ENCODE peak calls at places on chromosome 4, in eight cellular contexts. V is GM23338, D is colonic mucosa, U is uterus, T is fibroblast of lung, O is cardiac muscle cell, L is suprapubic skin, B is SK-N-SH. E is an unnamed sample.

GRCh38 chr4:8768357-8768999 is 103.2 kb downstream of the HMX1 start:
- DNase-seq in V (no peak), D (no peak), U (no peak), T (no peak), O (no peak), L (peak; percentile 70), B (peak; percentile 19), E (no peak)

GRCh38 chr4:158458271-158458895 is 63.3 kb upstream of the RXFP1 start:
- DNase-seq in V (no peak), D (no peak), U (no peak), T (no peak), O (no peak), L (no peak), B (no peak), E (no peak)

GRCh38 chr4:66465111-66465510 is 794.8 kb upstream of the EPHA5 start:
- DNase-seq in V (no peak), D (no peak), U (no peak), T (no peak), O (no peak), L (no peak), B (no peak), E (no peak)

GRCh38 chr4:20062054-20062453 is 189.7 kb upstream of the SLIT2 start:
- DNase-seq in V (no peak), D (no peak), U (no peak), T (no peak), O (peak; percentile 35), L (no peak), B (no peak), E (peak; percentile 4)

GRCh38 chr4:38774181-38774580 is 8.6 kb downstream of the TLR10 start:
- DNase-seq in V (no peak), D (no peak), U (no peak), T (peak; percentile 58), O (peak; percentile 47), L (no peak), B (no peak), E (no peak)

GRCh38 chr4:8770518-8771257 is 101.0 kb downstream of the HMX1 start:
- DNase-seq in V (peak; percentile 24), D (no peak), U (no peak), T (no peak), O (no peak), L (no peak), B (no peak), E (no peak)

GRCh38 chr4:80361329-80361900 is 25.9 kb downstream of the CFAP299 start:
- DNase-seq in V (peak; percentile 61), D (no peak), U (no peak), T (peak; percentile 53), O (peak; percentile 40), L (no peak), B (peak; percentile 21), E (no peak)

GRCh38 chr4:11293866-11294265 is 134.8 kb downstream of the HS3ST1 start:
- DNase-seq in V (no peak), D (no peak), U (no peak), T (no peak), O (peak; percentile 42), L (no peak), B (no peak), E (no peak)

GRCh38 chr4:26130173-26130572 is 190.6 kb upstream of the RBPJ start:
- DNase-seq in V (no peak), D (no peak), U (no peak), T (no peak), O (no peak), L (no peak), B (no peak), E (no peak)

GRCh38 chr4:140816806-140817205 is 60.6 kb upstream of the TBC1D9 start:
- DNase-seq in V (no peak), D (no peak), U (no peak), T (no peak), O (no peak), L (no peak), B (no peak), E (no peak)

GRCh38 chr4:48093949-48094550 is 40.0 kb downstream of the TXK start:
- DNase-seq in V (peak; percentile 18), D (peak; percentile 57), U (no peak), T (no peak), O (peak; percentile 13), L (no peak), B (no peak), E (no peak)

GRCh38 chr4:41207330-41207831 is 7.0 kb downstream of the APBB2 start:
- DNase-seq in V (no peak), D (no peak), U (peak; percentile 26), T (peak; percentile 51), O (peak; percentile 78), L (no peak), B (no peak), E (no peak)

GRCh38 chr4:113781439-113782040 is 20.0 kb upstream of the CAMK2D start:
- DNase-seq in V (peak; percentile 66), D (no peak), U (no peak), T (peak; percentile 72), O (peak; percentile 62), L (no peak), B (peak; percentile 33), E (no peak)

GRCh38 chr4:186188107-186188506 is 3.3 kb upstream of the CYP4V2 start:
- DNase-seq in V (no peak), D (no peak), U (no peak), T (no peak), O (no peak), L (no peak), B (no peak), E (no peak)

GRCh38 chr4:10917475-10918103 is 233.0 kb upstream of the CLNK start:
- DNase-seq in V (no peak), D (peak; percentile 61), U (no peak), T (peak; percentile 12), O (no peak), L (no peak), B (no peak), E (no peak)

GRCh38 chr4:101960431-101960830 is 169.9 kb downstream of the BANK1 start:
- DNase-seq in V (no peak), D (no peak), U (no peak), T (no peak), O (no peak), L (no peak), B (no peak), E (no peak)

GRCh38 chr4:128516568-128516967 is 229.0 kb upstream of the PGRMC2 start:
- DNase-seq in V (no peak), D (no peak), U (no peak), T (peak; percentile 95), O (peak; percentile 60), L (no peak), B (no peak), E (peak; percentile 85)

GRCh38 chr4:100087743-100088142 is 102.5 kb downstream of the DDIT4L start:
- DNase-seq in V (no peak), D (no peak), U (no peak), T (peak; percentile 6), O (peak; percentile 70), L (no peak), B (no peak), E (no peak)

GRCh38 chr4:163663454-163664225 is 169.2 kb downstream of the TMA16 start:
- DNase-seq in V (no peak), D (no peak), U (no peak), T (no peak), O (no peak), L (no peak), B (no peak), E (no peak)

GRCh38 chr4:88204882-88205281 is 46.4 kb upstream of the ABCG2 start:
- DNase-seq in V (no peak), D (no peak), U (no peak), T (no peak), O (peak; percentile 26), L (no peak), B (no peak), E (no peak)

GRCh38 chr4:88196523-88197185 is 38.2 kb upstream of the ABCG2 start:
- DNase-seq in V (no peak), D (no peak), U (no peak), T (no peak), O (no peak), L (no peak), B (no peak), E (no peak)

GRCh38 chr4:88208146-88208545 is 49.7 kb upstream of the ABCG2 start:
- DNase-seq in V (no peak), D (no peak), U (no peak), T (no peak), O (no peak), L (no peak), B (no peak), E (no peak)

GRCh38 chr4:88200186-88200585 is 41.7 kb upstream of the ABCG2 start:
- DNase-seq in V (no peak), D (no peak), U (no peak), T (no peak), O (no peak), L (no peak), B (no peak), E (no peak)

DNA sequence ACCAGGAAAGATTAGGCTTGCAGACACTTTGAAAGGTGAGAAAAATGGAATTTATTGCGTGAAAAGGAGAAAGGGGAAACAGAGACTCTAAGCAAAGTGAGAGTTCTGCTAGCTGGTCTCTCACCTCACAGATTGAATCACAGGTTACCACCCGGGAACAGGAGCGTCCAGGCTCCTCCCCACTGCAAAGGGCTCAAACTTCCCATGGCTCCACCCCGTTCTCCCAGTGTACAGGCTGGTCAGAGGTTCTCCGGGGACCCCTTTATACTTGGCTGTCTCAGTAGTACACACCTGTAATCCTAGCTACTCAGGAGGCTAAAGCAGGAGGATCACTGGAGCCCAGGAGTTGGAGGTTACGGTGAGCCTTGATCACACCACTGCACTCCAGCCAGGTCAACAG is 44.0 kb upstream of the ABCG2 start:
- DNase-seq in V (peak; percentile 23), D (no peak), U (no peak), T (no peak), O (no peak), L (no peak), B (no peak), E (no peak)
- H3K4me3 ChIP-seq in V (no peak overlapping the region), D (no peak overlapping the region), U (no peak overlapping the region), T (no peak overlapping the region), O (no peak overlapping the region), L (no peak overlapping the region), B (no peak overlapping the region), E (no peak overlapping the region)

GRCh38 chr4:2418652-2419571 is at the start of gene CFAP99:
- DNase-seq in V (peak; percentile 97), D (peak; percentile 99), U (peak; percentile 94), T (peak; percentile 91), O (peak; percentile 95), L (peak; percentile 98), B (peak; percentile 98), E (peak; percentile 66)
- TF ChIP-seq CTCF in V (peak; percentile 30), D (no peak), U (peak; percentile 19), T (no peak), O (no peak), L (no peak), B (peak; percentile 17), E (no peak)

DNA sequence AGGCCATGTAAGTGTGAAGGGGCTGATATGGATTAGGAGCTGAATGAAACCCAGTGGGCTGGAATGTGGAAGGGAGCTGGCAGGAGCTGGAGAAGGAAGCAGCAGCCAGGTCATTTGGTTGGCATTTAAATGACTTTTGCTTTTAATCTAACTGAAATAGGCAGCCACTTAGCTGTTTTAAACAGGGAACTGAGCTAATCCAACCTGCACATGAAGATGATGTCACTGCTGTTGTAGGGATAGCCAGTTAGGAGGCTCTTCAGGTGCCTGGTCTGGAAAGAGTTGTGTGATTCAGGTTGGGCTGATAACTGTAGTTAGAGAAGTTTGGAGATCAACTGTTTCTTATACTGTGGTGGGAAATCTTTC is 122.4 kb downstream of the PALLD start:
- DNase-seq in V (no peak), D (no peak), U (no peak), T (no peak), O (no peak), L (no peak), B (no peak), E (no peak)
- H3K27ac ChIP-seq in V (no peak overlapping the region), D (no peak overlapping the region), U (no peak overlapping the region), T (no peak overlapping the region), O (peak overlapping the region; percentile 80), L (no peak overlapping the region), B (no peak overlapping the region), E (no peak overlapping the region)

GRCh38 chr4:154366956-154367355 is 124.6 kb downstream of the DCHS2 start:
- DNase-seq in V (peak; percentile 9), D (no peak), U (no peak), T (no peak), O (no peak), L (no peak), B (no peak), E (no peak)
- H3K4me3 ChIP-seq in V (no peak overlapping the region), D (no peak overlapping the region), U (no peak overlapping the region), T (no peak overlapping the region), O (no peak overlapping the region), L (no peak overlapping the region), B (no peak overlapping the region), E (no peak overlapping the region)